ENCODE peak calls at places on chromosomes 5 and 9, in eight cellular contexts. One of them, this sample, is unnamed.

GRCh38 chr9:127174386-127175318 is 52.2 kb upstream of the ANGPTL2 start:
- DNase-seq in H9: peak; percentile 22
- DNase-seq in HT1080: no peak
- DNase-seq in kidney tubule cell: no peak
- DNase-seq in right cardiac atrium: no peak
- DNase-seq in amniotic stem cell: no peak
- DNase-seq in neural crest cell: no peak
- DNase-seq in fibroblast of pulmonary artery: peak; percentile 36
- DNase-seq in this sample: no peak

GRCh38 chr9:121206516-121207370 is 5.1 kb upstream of the RAB14 start:
- DNase-seq in HT1080: no peak
- DNase-seq in H9: no peak
- DNase-seq in fibroblast of pulmonary artery: peak; percentile 44
- DNase-seq in amniotic stem cell: no peak
- DNase-seq in kidney tubule cell: no peak
- DNase-seq in neural crest cell: no peak
- DNase-seq in right cardiac atrium: no peak
- DNase-seq in this sample: no peak

GRCh38 chr5:7494446-7495132 is 98.7 kb downstream of the ADCY2 start:
- DNase-seq in HT1080: no peak
- DNase-seq in H9: no peak
- DNase-seq in amniotic stem cell: no peak
- DNase-seq in neural crest cell: no peak
- DNase-seq in kidney tubule cell: no peak
- DNase-seq in fibroblast of pulmonary artery: no peak
- DNase-seq in right cardiac atrium: peak; percentile 65
- DNase-seq in this sample: no peak

GRCh38 chr9:801399-802071 is 40.0 kb upstream of the DMRT1 start:
- DNase-seq in fibroblast of pulmonary artery: peak; percentile 66
- DNase-seq in amniotic stem cell: no peak
- DNase-seq in H9: no peak
- DNase-seq in right cardiac atrium: no peak
- DNase-seq in HT1080: peak; percentile 61
- DNase-seq in kidney tubule cell: peak; percentile 65
- DNase-seq in neural crest cell: no peak
- DNase-seq in this sample: no peak

GRCh38 chr9:107043886-107044285 is 180.9 kb downstream of the ZNF462 start:
- DNase-seq in kidney tubule cell: no peak
- DNase-seq in fibroblast of pulmonary artery: no peak
- DNase-seq in amniotic stem cell: no peak
- DNase-seq in HT1080: no peak
- DNase-seq in H9: no peak
- DNase-seq in right cardiac atrium: peak; percentile 42
- DNase-seq in neural crest cell: no peak
- DNase-seq in this sample: no peak

GRCh38 chr5:141389153-141390042 is 1.9 kb downstream of the PCDHGB4 start:
- DNase-seq in HT1080: no peak
- DNase-seq in right cardiac atrium: no peak
- DNase-seq in kidney tubule cell: no peak
- DNase-seq in H9: no peak
- DNase-seq in fibroblast of pulmonary artery: no peak
- DNase-seq in amniotic stem cell: no peak
- DNase-seq in neural crest cell: no peak
- DNase-seq in this sample: no peak

GRCh38 chr9:15220658-15221310 is 86.2 kb downstream of the TTC39B start:
- DNase-seq in HT1080: no peak
- DNase-seq in H9: no peak
- DNase-seq in kidney tubule cell: no peak
- DNase-seq in fibroblast of pulmonary artery: no peak
- DNase-seq in right cardiac atrium: no peak
- DNase-seq in neural crest cell: no peak
- DNase-seq in amniotic stem cell: no peak
- DNase-seq in this sample: no peak

GRCh38 chr5:169695919-169696490 is 58.9 kb downstream of the DOCK2 start:
- DNase-seq in kidney tubule cell: peak; percentile 100
- DNase-seq in amniotic stem cell: peak; percentile 98
- DNase-seq in HT1080: peak; percentile 100
- DNase-seq in H9: no peak
- DNase-seq in fibroblast of pulmonary artery: peak; percentile 93
- DNase-seq in right cardiac atrium: no peak
- DNase-seq in neural crest cell: no peak
- DNase-seq in this sample: no peak

GRCh38 chr5:81420039-81420667 is 26.2 kb upstream of the ACOT12 start:
- DNase-seq in kidney tubule cell: peak; percentile 92
- DNase-seq in amniotic stem cell: peak; percentile 68
- DNase-seq in HT1080: peak; percentile 96
- DNase-seq in H9: no peak
- DNase-seq in neural crest cell: no peak
- DNase-seq in right cardiac atrium: no peak
- DNase-seq in fibroblast of pulmonary artery: peak; percentile 91
- DNase-seq in this sample: no peak

GRCh38 chr5:138065102-138065501 is 18.7 kb upstream of the WNT8A start:
- DNase-seq in HT1080: no peak
- DNase-seq in right cardiac atrium: no peak
- DNase-seq in neural crest cell: no peak
- DNase-seq in amniotic stem cell: no peak
- DNase-seq in fibroblast of pulmonary artery: no peak
- DNase-seq in kidney tubule cell: no peak
- DNase-seq in H9: peak; percentile 67
- DNase-seq in this sample: no peak

GRCh38 chr9:136754059-136754572 is 3.9 kb downstream of the LCN8 start:
- DNase-seq in HT1080: no peak
- DNase-seq in fibroblast of pulmonary artery: no peak
- DNase-seq in neural crest cell: no peak
- DNase-seq in H9: no peak
- DNase-seq in right cardiac atrium: no peak
- DNase-seq in amniotic stem cell: no peak
- DNase-seq in kidney tubule cell: no peak
- DNase-seq in this sample: no peak

GRCh38 chr5:137192293-137192743 is 306.8 kb downstream of the SPOCK1 start:
- DNase-seq in kidney tubule cell: peak; percentile 82
- DNase-seq in amniotic stem cell: no peak
- DNase-seq in right cardiac atrium: no peak
- DNase-seq in H9: no peak
- DNase-seq in fibroblast of pulmonary artery: peak; percentile 29
- DNase-seq in neural crest cell: no peak
- DNase-seq in HT1080: peak; percentile 69
- DNase-seq in this sample: no peak

GRCh38 chr5:125085797-125086505 is 339.5 kb upstream of the ZNF608 start:
- DNase-seq in HT1080: no peak
- DNase-seq in amniotic stem cell: no peak
- DNase-seq in fibroblast of pulmonary artery: no peak
- DNase-seq in H9: no peak
- DNase-seq in right cardiac atrium: no peak
- DNase-seq in neural crest cell: no peak
- DNase-seq in kidney tubule cell: peak; percentile 77
- DNase-seq in this sample: no peak

GRCh38 chr9:134637241-134637640 is 4.4 kb upstream of the COL5A1 start:
- DNase-seq in amniotic stem cell: no peak
- DNase-seq in HT1080: peak; percentile 47
- DNase-seq in H9: no peak
- DNase-seq in kidney tubule cell: no peak
- DNase-seq in neural crest cell: no peak
- DNase-seq in fibroblast of pulmonary artery: no peak
- DNase-seq in right cardiac atrium: peak; percentile 47
- DNase-seq in this sample: no peak

GRCh38 chr5:401216-402034 is 41.6 kb upstream of the EXOC3 start:
- DNase-seq in HT1080: no peak
- DNase-seq in kidney tubule cell: no peak
- DNase-seq in fibroblast of pulmonary artery: no peak
- DNase-seq in right cardiac atrium: no peak
- DNase-seq in amniotic stem cell: no peak
- DNase-seq in H9: peak; percentile 25
- DNase-seq in neural crest cell: no peak
- DNase-seq in this sample: peak; percentile 16

GRCh38 chr5:158435161-158435616 is 576.2 kb upstream of the CLINT1 start:
- DNase-seq in right cardiac atrium: no peak
- DNase-seq in HT1080: peak; percentile 80
- DNase-seq in amniotic stem cell: no peak
- DNase-seq in neural crest cell: no peak
- DNase-seq in kidney tubule cell: peak; percentile 58
- DNase-seq in fibroblast of pulmonary artery: no peak
- DNase-seq in H9: no peak
- DNase-seq in this sample: peak; percentile 34

This sample was measured in GM10248.